ENCODE peak calls at places on chromosome 14, in seven cellular contexts. One of them, this sample, is unnamed.

GRCh38 chr14:29222671-29223268 is 456.2 kb downstream of the FOXG1 start:
- DNase-seq in IMR-90: peak
- DNase-seq in H1: no peak
- DNase-seq in gastrocnemius medialis: no peak
- DNase-seq in heart left ventricle: no peak
- DNase-seq in stomach: no peak
- DNase-seq in esophagus squamous epithelium: no peak
- DNase-seq in this sample: no peak

GRCh38 chr14:96245710-96246534 is 10.1 kb upstream of the BDKRB1 start:
- DNase-seq in IMR-90: peak
- DNase-seq in H1: no peak
- DNase-seq in gastrocnemius medialis: no peak
- DNase-seq in heart left ventricle: no peak
- DNase-seq in stomach: no peak
- DNase-seq in esophagus squamous epithelium: no peak
- DNase-seq in this sample: peak

GRCh38 chr14:103734081-103734888 is 18.7 kb downstream of the ZFYVE21 start:
- DNase-seq in esophagus squamous epithelium: no peak
- DNase-seq in stomach: no peak
- DNase-seq in heart left ventricle: no peak
- DNase-seq in IMR-90: no peak
- DNase-seq in gastrocnemius medialis: no peak
- DNase-seq in H1: no peak
- DNase-seq in this sample: no peak

GRCh38 chr14:25150934-25151790 is 101.2 kb upstream of the STXBP6 start:
- DNase-seq in IMR-90: peak
- DNase-seq in esophagus squamous epithelium: no peak
- DNase-seq in heart left ventricle: no peak
- DNase-seq in H1: no peak
- DNase-seq in stomach: no peak
- DNase-seq in gastrocnemius medialis: no peak
- DNase-seq in this sample: no peak

GRCh38 chr14:100067971-100068959 is 3.0 kb downstream of the EVL start:
- DNase-seq in H1: peak
- DNase-seq in stomach: peak
- DNase-seq in esophagus squamous epithelium: peak
- DNase-seq in heart left ventricle: peak
- DNase-seq in gastrocnemius medialis: no peak
- DNase-seq in IMR-90: peak
- DNase-seq in this sample: peak

GRCh38 chr14:48751293-48751692 is 834.9 kb downstream of the RPS29 start:
- DNase-seq in esophagus squamous epithelium: no peak
- DNase-seq in H1: no peak
- DNase-seq in heart left ventricle: no peak
- DNase-seq in gastrocnemius medialis: no peak
- DNase-seq in stomach: no peak
- DNase-seq in IMR-90: no peak
- DNase-seq in this sample: no peak

GRCh38 chr14:55019968-55020554 is 6.8 kb downstream of the WDHD1 start:
- DNase-seq in gastrocnemius medialis: no peak
- DNase-seq in IMR-90: peak
- DNase-seq in H1: no peak
- DNase-seq in heart left ventricle: no peak
- DNase-seq in stomach: no peak
- DNase-seq in esophagus squamous epithelium: no peak
- DNase-seq in this sample: no peak

GRCh38 chr14:24063263-24063836 is 8.0 kb upstream of the CPNE6 start:
- DNase-seq in heart left ventricle: no peak
- DNase-seq in stomach: no peak
- DNase-seq in H1: no peak
- DNase-seq in gastrocnemius medialis: no peak
- DNase-seq in IMR-90: no peak
- DNase-seq in esophagus squamous epithelium: no peak
- DNase-seq in this sample: no peak

GRCh38 chr14:75393794-75394193 is 34.0 kb upstream of the JDP2 start:
- DNase-seq in esophagus squamous epithelium: no peak
- DNase-seq in heart left ventricle: no peak
- DNase-seq in IMR-90: no peak
- DNase-seq in gastrocnemius medialis: no peak
- DNase-seq in H1: no peak
- DNase-seq in stomach: no peak
- DNase-seq in this sample: no peak

GRCh38 chr14:85399196-85399595 is 130.7 kb upstream of the FLRT2 start:
- DNase-seq in heart left ventricle: no peak
- DNase-seq in gastrocnemius medialis: no peak
- DNase-seq in esophagus squamous epithelium: no peak
- DNase-seq in H1: no peak
- DNase-seq in stomach: no peak
- DNase-seq in IMR-90: no peak
- DNase-seq in this sample: no peak

GRCh38 chr14:72169521-72169920 is 237.3 kb downstream of the RGS6 start:
- DNase-seq in esophagus squamous epithelium: no peak
- DNase-seq in gastrocnemius medialis: no peak
- DNase-seq in H1: no peak
- DNase-seq in heart left ventricle: no peak
- DNase-seq in stomach: no peak
- DNase-seq in IMR-90: no peak
- DNase-seq in this sample: no peak

DNA sequence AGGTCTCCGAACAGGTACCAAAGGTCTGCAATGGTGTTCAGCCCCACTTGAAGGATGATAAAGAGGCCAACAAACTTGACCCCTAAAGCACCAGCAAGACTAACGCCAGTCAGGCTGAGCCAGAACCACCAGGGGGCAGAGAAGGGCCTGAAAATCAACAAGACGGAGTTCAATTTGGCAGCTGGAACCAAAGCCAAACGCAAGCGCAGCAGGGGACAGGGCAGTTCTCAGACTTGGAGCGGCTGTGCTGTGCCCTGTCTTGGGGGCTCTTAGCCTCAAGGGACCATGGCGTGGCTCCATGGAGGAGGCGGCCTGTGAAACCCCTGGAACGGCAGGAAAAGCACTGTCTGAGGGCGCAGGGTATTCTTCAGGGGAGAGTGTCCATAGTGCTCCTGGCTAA is 19.6 kb downstream of the POMT2 start:
- DNase-seq in H1: peak
- DNase-seq in IMR-90: peak
- DNase-seq in stomach: peak
- DNase-seq in gastrocnemius medialis: peak
- DNase-seq in esophagus squamous epithelium: no peak
- DNase-seq in heart left ventricle: peak
- DNase-seq in this sample: peak
- TF ChIP-seq POLR2A in H1: no peak
- TF ChIP-seq POLR2A in IMR-90: no peak
- TF ChIP-seq POLR2A in stomach: no peak
- TF ChIP-seq POLR2A in gastrocnemius medialis: no peak
- TF ChIP-seq POLR2A in esophagus squamous epithelium: no peak
- TF ChIP-seq POLR2A in heart left ventricle: no peak
- TF ChIP-seq POLR2A in this sample: no peak

GRCh38 chr14:102538598-102539543 is 29.3 kb upstream of the ANKRD9 start:
- DNase-seq in esophagus squamous epithelium: no peak
- DNase-seq in heart left ventricle: no peak
- DNase-seq in H1: no peak
- DNase-seq in gastrocnemius medialis: no peak
- DNase-seq in IMR-90: no peak
- DNase-seq in stomach: no peak
- DNase-seq in this sample: no peak
- TF ChIP-seq POLR2A in esophagus squamous epithelium: no peak
- TF ChIP-seq POLR2A in heart left ventricle: no peak
- TF ChIP-seq POLR2A in H1: no peak
- TF ChIP-seq POLR2A in gastrocnemius medialis: no peak
- TF ChIP-seq POLR2A in IMR-90: no peak
- TF ChIP-seq POLR2A in stomach: no peak
- TF ChIP-seq POLR2A in this sample: no peak

GRCh38 chr14:105489607-105490317 is 1.3 kb upstream of the TEDC1 start:
- DNase-seq in gastrocnemius medialis: peak
- DNase-seq in heart left ventricle: peak
- DNase-seq in esophagus squamous epithelium: peak
- DNase-seq in stomach: peak
- DNase-seq in H1: peak
- DNase-seq in IMR-90: peak
- DNase-seq in this sample: peak

GRCh38 chr14:105491366-105492006 is 440 bp downstream of the TEDC1 start:
- DNase-seq in stomach: peak
- DNase-seq in heart left ventricle: peak
- DNase-seq in IMR-90: peak
- DNase-seq in H1: peak
- DNase-seq in esophagus squamous epithelium: no peak
- DNase-seq in gastrocnemius medialis: peak
- DNase-seq in this sample: peak

GRCh38 chr14:105490572-105491365 is at the start of gene TEDC1:
- DNase-seq in esophagus squamous epithelium: peak
- DNase-seq in heart left ventricle: peak
- DNase-seq in H1: peak
- DNase-seq in IMR-90: peak
- DNase-seq in stomach: peak
- DNase-seq in gastrocnemius medialis: peak
- DNase-seq in this sample: peak

GRCh38 chr14:105488781-105489606 is 2.1 kb upstream of the TEDC1 start:
- DNase-seq in esophagus squamous epithelium: no peak
- DNase-seq in heart left ventricle: no peak
- DNase-seq in gastrocnemius medialis: no peak
- DNase-seq in IMR-90: no peak
- DNase-seq in H1: no peak
- DNase-seq in stomach: no peak
- DNase-seq in this sample: no peak

GRCh38 chr14:105490318-105490571 is 801 bp upstream of the TEDC1 start:
- DNase-seq in gastrocnemius medialis: no peak
- DNase-seq in esophagus squamous epithelium: no peak
- DNase-seq in heart left ventricle: no peak
- DNase-seq in IMR-90: no peak
- DNase-seq in H1: no peak
- DNase-seq in stomach: no peak
- DNase-seq in this sample: no peak
- TF ChIP-seq POLR2A in gastrocnemius medialis: no peak
- TF ChIP-seq POLR2A in esophagus squamous epithelium: no peak
- TF ChIP-seq POLR2A in heart left ventricle: no peak
- TF ChIP-seq POLR2A in IMR-90: no peak
- TF ChIP-seq POLR2A in H1: no peak
- TF ChIP-seq POLR2A in stomach: no peak
- TF ChIP-seq POLR2A in this sample: no peak

GRCh38 chr14:89418452-89418851 is 1.4 kb upstream of the FOXN3 start:
- DNase-seq in heart left ventricle: no peak
- DNase-seq in IMR-90: no peak
- DNase-seq in esophagus squamous epithelium: no peak
- DNase-seq in H1: no peak
- DNase-seq in stomach: no peak
- DNase-seq in gastrocnemius medialis: peak
- DNase-seq in this sample: no peak

GRCh38 chr14:89418976-89419375 is 1.9 kb upstream of the FOXN3 start:
- DNase-seq in stomach: no peak
- DNase-seq in esophagus squamous epithelium: no peak
- DNase-seq in heart left ventricle: no peak
- DNase-seq in IMR-90: no peak
- DNase-seq in H1: no peak
- DNase-seq in gastrocnemius medialis: no peak
- DNase-seq in this sample: no peak

GRCh38 chr14:89417111-89417468 is at the start of gene FOXN3:
- DNase-seq in heart left ventricle: peak
- DNase-seq in stomach: peak
- DNase-seq in esophagus squamous epithelium: peak
- DNase-seq in gastrocnemius medialis: peak
- DNase-seq in H1: no peak
- DNase-seq in IMR-90: peak
- DNase-seq in this sample: peak

GRCh38 chr14:89416002-89416995 is 734 bp downstream of the FOXN3 start:
- DNase-seq in heart left ventricle: peak
- DNase-seq in IMR-90: peak
- DNase-seq in gastrocnemius medialis: peak
- DNase-seq in stomach: peak
- DNase-seq in esophagus squamous epithelium: peak
- DNase-seq in H1: peak
- DNase-seq in this sample: peak

DNA sequence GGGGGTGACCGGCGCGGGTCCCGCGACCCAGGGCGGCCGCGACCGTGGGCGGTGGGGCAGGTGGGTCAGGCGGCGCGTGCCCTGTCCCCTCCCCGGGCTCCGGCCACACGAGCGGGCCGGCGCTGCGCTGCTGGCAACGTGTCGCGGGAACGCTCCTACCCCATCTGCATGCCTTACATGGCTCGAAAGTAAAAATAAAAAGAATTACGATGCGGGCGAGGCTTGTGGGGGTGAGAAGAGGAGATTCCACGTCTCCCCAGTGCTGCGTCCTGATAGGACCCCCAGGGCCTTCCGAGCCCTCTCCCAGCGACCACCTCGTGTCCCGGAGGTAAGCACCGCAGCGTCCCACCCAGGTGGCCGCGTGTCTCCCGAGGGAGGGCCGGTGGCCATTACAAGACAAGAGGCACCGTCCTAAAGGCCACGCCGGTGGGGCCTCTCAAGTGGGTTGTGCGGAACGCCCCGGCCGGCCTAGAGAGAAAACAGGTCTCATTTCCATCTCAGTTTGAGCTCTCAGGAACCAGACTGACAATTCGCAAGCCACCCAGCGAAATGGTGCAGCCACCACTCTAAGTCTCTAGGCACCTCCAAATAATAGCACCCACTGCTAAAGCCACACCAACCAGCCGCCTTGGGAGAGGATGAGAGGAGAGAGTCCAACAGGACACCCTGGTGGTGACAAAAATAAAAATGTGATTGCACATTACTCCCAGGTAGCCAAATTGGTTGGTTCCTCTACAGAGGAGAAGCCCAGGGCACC is 614 bp upstream of the FOXN3 start:
- DNase-seq in esophagus squamous epithelium: peak
- DNase-seq in heart left ventricle: peak
- DNase-seq in stomach: peak
- DNase-seq in IMR-90: peak
- DNase-seq in gastrocnemius medialis: peak
- DNase-seq in H1: peak
- DNase-seq in this sample: no peak
- TF ChIP-seq POLR2A in esophagus squamous epithelium: peak
- TF ChIP-seq POLR2A in heart left ventricle: no peak
- TF ChIP-seq POLR2A in stomach: no peak
- TF ChIP-seq POLR2A in IMR-90: no peak
- TF ChIP-seq POLR2A in gastrocnemius medialis: no peak
- TF ChIP-seq POLR2A in H1: no peak
- TF ChIP-seq POLR2A in this sample: no peak

This sample was measured in H54.